ENCODE peak calls at places on chromosomes 6 and 20, in seven cellular contexts. F is AML-193, W is foreskin fibroblast, P is T47D, E is NB4, J is Right ventricle myocardium superior, L is PC-9. U is an unnamed sample.
A peak's percentile ranks its signal among the peaks of the same experiment; 100 is the strongest.

GRCh38 chr6:27495386-27496135 is 22.7 kb upstream of the ZNF184 start:
- DNase-seq in F (no peak), W (peak; percentile 87), P (peak; percentile 25), E (peak; percentile 90), J (peak; percentile 61), L (peak; percentile 40), U (no peak)

GRCh38 chr6:159125014-159125609 is 44.1 kb upstream of the FNDC1 start:
- DNase-seq in F (peak; percentile 23), W (peak; percentile 12), P (no peak), E (no peak), J (no peak), L (no peak), U (no peak)

GRCh38 chr20:36421641-36422040 is 115.5 kb downstream of the DLGAP4 start:
- DNase-seq in F (no peak), W (no peak), P (no peak), E (no peak), J (no peak), L (no peak), U (no peak)

GRCh38 chr6:33702345-33702977 is 9.0 kb downstream of the UQCC2 start:
- DNase-seq in F (peak; percentile 64), W (peak; percentile 84), P (peak; percentile 77), E (peak; percentile 59), J (no peak), L (peak; percentile 45), U (peak; percentile 48)

GRCh38 chr6:162373192-162373591 is 354.4 kb downstream of the PRKN start:
- DNase-seq in F (no peak), W (no peak), P (no peak), E (no peak), J (no peak), L (no peak), U (no peak)

GRCh38 chr20:32034581-32035397 is 17.3 kb upstream of the HCK start:
- DNase-seq in F (peak; percentile 34), W (peak; percentile 44), P (peak; percentile 70), E (peak; percentile 66), J (no peak), L (no peak), U (peak; percentile 61)

GRCh38 chr6:137283940-137284910 is 65.0 kb upstream of the IFNGR1 start:
- DNase-seq in F (no peak), W (no peak), P (no peak), E (no peak), J (no peak), L (peak; percentile 78), U (no peak)

GRCh38 chr20:39897781-39898466 is 791.1 kb downstream of the MAFB start:
- DNase-seq in F (no peak), W (peak; percentile 48), P (no peak), E (no peak), J (no peak), L (no peak), U (no peak)

GRCh38 chr6:63597142-63598000 is 25.1 kb downstream of the LOC128125822 start:
- DNase-seq in F (no peak), W (peak; percentile 34), P (no peak), E (no peak), J (no peak), L (peak; percentile 58), U (no peak)

GRCh38 chr6:134636221-134636830 is 313.6 kb downstream of the ALDH8A1 start:
- DNase-seq in F (no peak), W (no peak), P (no peak), E (no peak), J (no peak), L (no peak), U (no peak)

GRCh38 chr6:41413250-41413649 is 77.8 kb downstream of the NCR2 start:
- DNase-seq in F (no peak), W (no peak), P (no peak), E (no peak), J (no peak), L (no peak), U (no peak)

GRCh38 chr6:42762338-42762929 is 16.5 kb upstream of the TBCC start:
- DNase-seq in F (no peak), W (no peak), P (no peak), E (no peak), J (no peak), L (no peak), U (no peak)

GRCh38 chr20:41052742-41053419 is 24.3 kb downstream of the TOP1 start:
- DNase-seq in F (no peak), W (peak; percentile 88), P (no peak), E (no peak), J (no peak), L (no peak), U (no peak)

GRCh38 chr20:1324598-1325172 is 4.3 kb downstream of the SDCBP2 start:
- DNase-seq in F (no peak), W (peak; percentile 77), P (no peak), E (peak; percentile 35), J (no peak), L (no peak), U (no peak)

GRCh38 chr6:45421700-45422540 is 44.2 kb upstream of the SUPT3H start:
- DNase-seq in F (peak; percentile 54), W (peak; percentile 93), P (peak; percentile 72), E (peak; percentile 95), J (peak; percentile 71), L (peak; percentile 49), U (peak; percentile 68)

GRCh38 chr6:144234935-144235334 is 50.2 kb upstream of the UTRN start:
- DNase-seq in F (no peak), W (no peak), P (no peak), E (no peak), J (no peak), L (no peak), U (no peak)

GRCh38 chr20:20785226-20785625 is 72.8 kb upstream of the RALGAPA2 start:
- DNase-seq in F (no peak), W (no peak), P (no peak), E (peak; percentile 62), J (no peak), L (no peak), U (no peak)